ENCODE peak calls at places on chromosome 16, in five cellular contexts. W, H, K, B and Q are unnamed samples. For H3K36me3 and H3K27me3, the result is how much of the 10 kb centered on the place peaks cover.

GRCh38 chr16:83953796-83954576 is 946 bp downstream of the OSGIN1 start:
- DNase-seq in W (no peak), H (no peak), K (peak), B (no peak), Q (no peak)

GRCh38 chr16:89190150-89190958 is 10.0 kb downstream of the SLC22A31 start:
- DNase-seq in W (no peak), H (no peak), K (no peak), B (peak), Q (peak)

GRCh38 chr16:10950393-10950792 is 6.0 kb downstream of the CLEC16A start:
- DNase-seq in W (no peak), H (no peak), K (no peak), B (no peak), Q (no peak)

GRCh38 chr16:65666132-65666869 is 544.4 kb upstream of the CDH11 start:
- DNase-seq in W (no peak), H (no peak), K (no peak), B (no peak), Q (no peak)

GRCh38 chr16:75289189-75289588 is 37.8 kb upstream of the BCAR1 start:
- DNase-seq in W (no peak), H (no peak), K (no peak), B (no peak), Q (no peak)

GRCh38 chr16:55324491-55325447 is 766 bp downstream of the IRX6 start:
- DNase-seq in W (no peak), H (no peak), K (no peak), B (no peak), Q (no peak)

GRCh38 chr16:11135167-11135973 is 120.6 kb downstream of the SOCS1 start:
- DNase-seq in W (no peak), H (no peak), K (no peak), B (no peak), Q (no peak)

GRCh38 chr16:50059111-50059510 is 6.7 kb upstream of the HEATR3 start:
- DNase-seq in W (no peak), H (no peak), K (no peak), B (no peak), Q (no peak)

GRCh38 chr16:57899771-57900661 is 70.9 kb downstream of the CNGB1 start:
- DNase-seq in W (peak), H (no peak), K (peak), B (no peak), Q (peak)

DNA sequence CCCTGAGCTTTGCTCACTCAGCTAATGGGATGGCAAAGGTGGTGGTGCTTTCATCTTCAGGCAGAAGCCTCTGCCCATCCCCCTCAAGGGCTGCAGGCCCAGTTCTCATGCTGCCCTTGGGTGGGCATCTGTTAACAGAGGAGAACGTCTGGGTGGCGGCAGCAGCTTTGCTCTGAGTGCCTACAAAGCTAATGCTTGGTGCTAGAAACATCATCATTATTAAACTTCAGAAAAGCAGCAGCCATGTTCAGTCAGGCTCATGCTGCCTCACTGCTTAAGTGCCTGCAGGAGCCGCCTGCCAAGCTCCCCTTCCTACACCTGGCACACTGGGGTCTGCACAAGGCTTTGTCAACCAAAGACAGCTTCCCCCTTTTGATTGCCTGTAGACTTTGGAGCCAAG is 5.7 kb upstream of the MAPK8IP3 start:
- DNase-seq in W (no peak), H (no peak), K (no peak), B (no peak), Q (no peak)
- H3K36me3 ChIP-seq in W (under half), H (under half), K (half or more), B (under half), Q (under half)

DNA sequence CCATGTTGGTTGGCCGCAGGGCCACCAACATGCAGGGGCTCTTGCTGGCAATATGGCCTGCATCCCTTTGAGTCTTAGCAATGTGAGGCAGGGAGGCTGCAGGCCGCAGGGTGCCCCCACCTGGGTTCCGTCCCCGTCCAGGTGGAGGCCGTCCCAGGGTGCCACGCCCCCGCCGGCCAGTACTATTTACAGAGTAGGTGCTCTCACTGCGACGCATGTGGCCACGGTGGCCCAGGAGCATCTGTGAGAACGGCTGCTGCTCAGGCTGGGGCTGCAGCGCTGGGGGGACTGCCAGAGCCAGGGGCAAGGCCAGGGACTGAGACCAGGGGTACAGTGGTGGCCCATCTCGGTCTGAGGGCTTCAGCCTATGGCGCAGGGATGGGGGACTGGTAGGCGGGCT is 3.6 kb downstream of the MATCAP1 start:
- DNase-seq in W (no peak), H (no peak), K (no peak), B (no peak), Q (no peak)
- H3K27me3 ChIP-seq in W (under half), H (under half), K (under half), B (under half), Q (under half)

DNA sequence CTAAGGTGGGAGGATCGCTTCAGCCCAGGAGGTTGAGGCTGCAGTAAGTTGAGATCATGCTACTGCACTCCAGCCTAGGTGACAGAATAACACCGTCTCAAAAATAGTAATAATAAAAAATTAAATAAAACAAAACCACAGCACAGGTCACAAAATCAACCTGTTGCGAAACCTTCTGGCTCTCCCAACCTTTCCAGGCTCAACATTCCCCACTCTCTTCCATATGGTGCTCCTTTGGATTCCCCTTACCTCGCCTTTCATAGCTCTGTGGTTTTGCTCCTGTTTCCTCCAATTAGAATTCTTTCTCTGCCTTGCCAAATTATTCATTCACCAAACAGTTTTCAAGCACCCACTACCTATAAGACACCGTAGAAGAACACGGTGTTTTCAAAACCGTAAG is 4.7 kb downstream of the ZDHHC7 start:
- DNase-seq in W (no peak), H (no peak), K (no peak), B (no peak), Q (no peak)
- H3K4me3 ChIP-seq in W (no peak), H (no peak), K (no peak), B (no peak), Q (no peak)

DNA sequence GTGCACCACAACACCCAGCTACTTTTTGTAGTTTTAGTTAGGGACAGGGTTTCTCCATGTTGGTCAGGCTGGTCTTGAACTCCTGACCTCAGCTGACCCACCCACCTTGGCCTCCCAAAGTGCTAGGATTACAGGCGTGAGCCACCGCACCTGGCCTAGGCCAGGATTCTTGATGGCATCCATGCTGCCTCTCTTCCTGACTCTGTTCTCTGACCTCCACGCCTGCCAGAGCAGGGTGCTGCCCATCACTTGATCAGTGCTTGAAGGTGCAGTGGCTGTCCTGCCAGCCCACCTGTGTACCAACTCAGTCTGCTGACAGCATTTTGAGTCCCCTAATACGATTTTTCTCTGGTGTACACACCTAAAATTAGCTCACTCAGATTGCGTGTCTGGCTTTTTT is 5.8 kb downstream of the HAS3 start:
- DNase-seq in W (no peak), H (no peak), K (no peak), B (no peak), Q (no peak)
- H3K36me3 ChIP-seq in W (under half), H (under half), K (under half), B (under half), Q (under half)